ENCODE peak calls at places on chromosome 18, in nine cellular contexts. B, P, Y, E, D, G, T, S and H are unnamed samples.

GRCh38 chr18:12855886-12856285 is 28.2 kb downstream of the PTPN2 start:
- DNase-seq in B (no peak), P (no peak), Y (no peak), E (no peak), D (no peak), G (no peak), T (no peak), S (no peak), H (no peak)

GRCh38 chr18:73670046-73670445 is 477.6 kb downstream of the FBXO15 start:
- DNase-seq in B (no peak), P (no peak), Y (no peak), E (no peak), D (no peak), G (no peak), T (no peak), S (peak; percentile 42), H (no peak)

GRCh38 chr18:55494441-55494840 is 93.6 kb downstream of the TCF4 start:
- DNase-seq in B (no peak), P (no peak), Y (no peak), E (no peak), D (no peak), G (no peak), T (no peak), S (no peak), H (no peak)

GRCh38 chr18:46095532-46095931 is 2.6 kb downstream of the ATP5F1A start:
- DNase-seq in B (no peak), P (no peak), Y (no peak), E (no peak), D (no peak), G (no peak), T (no peak), S (no peak), H (no peak)

GRCh38 chr18:69102959-69103358 is 297.7 kb upstream of the DOK6 start:
- DNase-seq in B (peak; percentile 13), P (no peak), Y (no peak), E (no peak), D (no peak), G (no peak), T (no peak), S (no peak), H (peak; percentile 17)

GRCh38 chr18:41058351-41059125 is 896.5 kb upstream of the PIK3C3 start:
- DNase-seq in B (peak; percentile 34), P (no peak), Y (no peak), E (no peak), D (no peak), G (no peak), T (no peak), S (no peak), H (no peak)

GRCh38 chr18:40485318-40485717 is 1469.7 kb upstream of the PIK3C3 start:
- DNase-seq in B (peak; percentile 82), P (no peak), Y (no peak), E (no peak), D (no peak), G (no peak), T (no peak), S (peak; percentile 48), H (peak; percentile 53)

GRCh38 chr18:78136986-78137385 is 842.6 kb upstream of the SALL3 start:
- DNase-seq in B (no peak), P (no peak), Y (no peak), E (no peak), D (no peak), G (no peak), T (no peak), S (no peak), H (no peak)

GRCh38 chr18:49101230-49101629 is 150.5 kb upstream of the SMAD7 start:
- DNase-seq in B (no peak), P (no peak), Y (no peak), E (no peak), D (no peak), G (no peak), T (no peak), S (no peak), H (no peak)

GRCh38 chr18:24364177-24364576 is 33.4 kb downstream of the OSBPL1A start:
- DNase-seq in B (no peak), P (no peak), Y (no peak), E (no peak), D (no peak), G (no peak), T (no peak), S (no peak), H (no peak)
- TF ChIP-seq CTCF in B (no peak), P (no peak), Y (no peak), E (no peak), D (no peak), G (no peak), T (no peak), S (no peak), H (no peak)

GRCh38 chr18:21831413-21831831 is 90.8 kb downstream of the MIB1 start:
- DNase-seq in B (peak; percentile 34), P (no peak), Y (no peak), E (no peak), D (peak; percentile 80), G (no peak), T (peak; percentile 54), S (no peak), H (no peak)

GRCh38 chr18:21823848-21824247 is 83.3 kb downstream of the MIB1 start:
- DNase-seq in B (no peak), P (no peak), Y (no peak), E (no peak), D (no peak), G (no peak), T (no peak), S (no peak), H (no peak)

GRCh38 chr18:21830533-21830932 is 89.9 kb downstream of the MIB1 start:
- DNase-seq in B (no peak), P (no peak), Y (no peak), E (no peak), D (no peak), G (no peak), T (no peak), S (no peak), H (no peak)

GRCh38 chr18:21826641-21827302 is 86.2 kb downstream of the MIB1 start:
- DNase-seq in B (no peak), P (no peak), Y (no peak), E (no peak), D (no peak), G (no peak), T (no peak), S (no peak), H (no peak)

GRCh38 chr18:21826196-21826595 is 85.6 kb downstream of the MIB1 start:
- DNase-seq in B (peak; percentile 70), P (no peak), Y (no peak), E (no peak), D (no peak), G (no peak), T (no peak), S (peak; percentile 78), H (peak; percentile 63)
- H3K4me3 ChIP-seq in B (no peak overlapping the region), P (no peak overlapping the region), Y (no peak overlapping the region), E (no peak overlapping the region), D (no peak overlapping the region), G (no peak overlapping the region), T (peak overlapping the region; percentile 41), S (no peak overlapping the region), H (no peak overlapping the region)

DNA sequence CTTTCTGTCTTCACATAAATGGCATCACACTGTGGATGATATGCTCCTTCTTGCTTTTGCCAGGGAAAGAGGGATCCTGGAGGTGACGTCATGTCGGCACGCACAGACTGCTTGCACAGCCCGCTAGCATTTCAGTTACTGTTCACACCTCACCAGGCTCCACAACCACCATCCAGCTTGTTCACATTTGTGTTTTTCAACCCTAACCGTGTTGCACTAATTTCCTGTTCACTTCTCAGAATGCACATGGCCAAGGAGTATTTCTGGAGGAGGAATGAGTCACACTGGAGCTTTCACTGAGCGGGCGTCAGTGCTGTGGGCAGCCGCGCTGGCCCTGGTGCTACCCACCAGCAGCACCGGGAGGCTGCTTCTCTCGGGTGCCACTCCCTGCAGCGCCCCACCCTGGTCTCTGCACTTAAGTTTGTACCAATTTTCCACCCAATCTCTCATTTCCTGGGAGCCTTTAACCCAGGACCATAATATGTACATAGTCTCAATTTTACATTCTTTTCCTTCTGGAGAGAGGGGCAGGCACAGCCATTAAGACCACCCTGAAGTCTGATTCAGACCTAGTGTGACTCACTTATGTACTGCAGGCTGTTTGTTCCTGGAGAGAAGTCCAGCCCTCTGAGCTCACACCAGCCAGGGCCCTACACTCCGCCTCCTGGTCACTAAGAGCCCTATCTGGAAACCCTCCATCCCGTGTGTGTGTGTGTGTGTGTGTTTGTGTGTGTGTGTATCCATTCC is 65.1 kb downstream of the MBP start:
- DNase-seq in B (peak; percentile 96), P (peak; percentile 56), Y (peak; percentile 74), E (peak; percentile 64), D (peak; percentile 86), G (peak; percentile 85), T (peak; percentile 61), S (peak; percentile 89), H (peak; percentile 96)
- TF ChIP-seq CTCF in B (peak; percentile 1), P (no peak), Y (no peak), E (no peak), D (no peak), G (no peak), T (no peak), S (no peak), H (peak; percentile 7)

GRCh38 chr18:54357082-54357659 is 487 bp downstream of the STARD6 start:
- DNase-seq in B (peak; percentile 1), P (no peak), Y (peak; percentile 10), E (no peak), D (no peak), G (no peak), T (no peak), S (peak; percentile 37), H (no peak)

GRCh38 chr18:54359233-54359632 is 1.5 kb downstream of the C18orf54 start:
- DNase-seq in B (peak; percentile 11), P (no peak), Y (no peak), E (no peak), D (no peak), G (no peak), T (no peak), S (no peak), H (peak; percentile 48)

GRCh38 chr18:54357660-54358494 is at the start of the genes C18orf54 and STARD6:
- DNase-seq in B (peak; percentile 85), P (peak; percentile 83), Y (peak; percentile 73), E (peak; percentile 88), D (peak; percentile 89), G (peak; percentile 90), T (peak; percentile 89), S (peak; percentile 88), H (peak; percentile 91)

GRCh38 chr18:54360406-54360805 is 2.7 kb downstream of the C18orf54 start:
- DNase-seq in B (peak; percentile 2), P (no peak), Y (no peak), E (no peak), D (no peak), G (no peak), T (no peak), S (no peak), H (peak; percentile 12)

GRCh38 chr18:54358495-54358793 is 738 bp downstream of the C18orf54 start:
- DNase-seq in B (peak; percentile 10), P (no peak), Y (no peak), E (no peak), D (no peak), G (no peak), T (no peak), S (peak; percentile 24), H (peak; percentile 35)
- H3K4me3 ChIP-seq in B (peak overlapping the region; percentile 68), P (peak overlapping the region; percentile 79), Y (peak overlapping the region; percentile 63), E (peak overlapping the region; percentile 58), D (peak overlapping the region; percentile 92), G (peak overlapping the region; percentile 67), T (peak overlapping the region; percentile 77), S (peak overlapping the region; percentile 89), H (peak overlapping the region; percentile 75)

GRCh38 chr18:35458677-35459441 is 38.9 kb downstream of the INO80C start:
- DNase-seq in B (peak; percentile 79), P (no peak), Y (no peak), E (peak; percentile 77), D (no peak), G (peak; percentile 53), T (peak; percentile 84), S (peak; percentile 84), H (peak; percentile 76)
- TF ChIP-seq CTCF in B (no peak), P (no peak), Y (no peak), E (no peak), D (no peak), G (no peak), T (no peak), S (no peak), H (no peak)